ENCODE peak calls at places on chromosome 12, in seven cellular contexts. N is activated CD4-positive, alpha-beta T cell treated with anti-CD3 and anti-CD28 coated beads, Interleukin-2, amount 50 U/mL, for 48 hours; G is ACHN; J is endothelial cell of umbilical vein; M is lower lobe of right lung; F is lower leg skin; W is AG04449. B is an unnamed sample.

GRCh38 chr12:72234871-72235270 is 37.3 kb upstream of the TRHDE start:
- DNase-seq in N (no peak), G (no peak), J (no peak), M (no peak), F (no peak), W (no peak), B (no peak)

GRCh38 chr12:90061834-90062233 is 353.2 kb upstream of the ATP2B1 start:
- DNase-seq in N (no peak), G (no peak), J (peak), M (no peak), F (no peak), W (no peak), B (no peak)

GRCh38 chr12:110913119-110914056 is 7.0 kb downstream of the MYL2 start:
- DNase-seq in N (no peak), G (no peak), J (no peak), M (no peak), F (no peak), W (no peak), B (no peak)

GRCh38 chr12:15928345-15928744 is 17.2 kb downstream of the DERA start:
- DNase-seq in N (no peak), G (peak), J (peak), M (no peak), F (no peak), W (peak), B (peak)

GRCh38 chr12:64691227-64691792 is 67.9 kb downstream of the GNS start:
- DNase-seq in N (no peak), G (no peak), J (no peak), M (no peak), F (no peak), W (no peak), B (no peak)

GRCh38 chr12:7156259-7157197 is 26.4 kb downstream of the CLSTN3 start:
- DNase-seq in N (no peak), G (no peak), J (no peak), M (no peak), F (no peak), W (no peak), B (no peak)

GRCh38 chr12:66851134-66851533 is 172.3 kb upstream of the GRIP1 start:
- DNase-seq in N (no peak), G (no peak), J (no peak), M (no peak), F (no peak), W (no peak), B (no peak)

GRCh38 chr12:107730942-107731341 is 30.0 kb downstream of the PRDM4 start:
- DNase-seq in N (no peak), G (no peak), J (no peak), M (no peak), F (no peak), W (no peak), B (no peak)

GRCh38 chr12:114045333-114045732 is 79.2 kb upstream of the RBM19 start:
- DNase-seq in N (no peak), G (no peak), J (no peak), M (no peak), F (no peak), W (no peak), B (no peak)

GRCh38 chr12:113040722-113041168 is 15.8 kb upstream of the DTX1 start:
- DNase-seq in N (no peak), G (peak), J (peak), M (peak), F (peak), W (no peak), B (peak)

GRCh38 chr12:42237853-42238239 is 202 bp downstream of the YAF2 start:
- DNase-seq in N (no peak), G (no peak), J (no peak), M (peak), F (no peak), W (no peak), B (no peak)

GRCh38 chr12:81147286-81147919 is 69.5 kb downstream of the ACSS3 start:
- DNase-seq in N (no peak), G (no peak), J (no peak), M (no peak), F (no peak), W (no peak), B (no peak)

GRCh38 chr12:26611598-26611997 is 221.4 kb downstream of the ITPR2 start:
- DNase-seq in N (no peak), G (no peak), J (no peak), M (no peak), F (no peak), W (no peak), B (no peak)

GRCh38 chr12:101298426-101298825 is 18.5 kb downstream of the UTP20 start:
- DNase-seq in N (no peak), G (no peak), J (no peak), M (no peak), F (no peak), W (no peak), B (no peak)

GRCh38 chr12:96195845-96196451 is 1.8 kb downstream of the ELK3 start:
- DNase-seq in N (peak), G (peak), J (peak), M (no peak), F (no peak), W (no peak), B (no peak)

GRCh38 chr12:49982246-49983229 is 9.8 kb downstream of the AQP6 start:
- DNase-seq in N (no peak), G (no peak), J (no peak), M (no peak), F (no peak), W (no peak), B (no peak)

GRCh38 chr12:75505706-75506312 is 5.6 kb downstream of the KRR1 start:
- DNase-seq in N (no peak), G (peak), J (peak), M (no peak), F (no peak), W (no peak), B (no peak)

GRCh38 chr12:41151789-41152188 is 36.3 kb upstream of the PDZRN4 start:
- DNase-seq in N (no peak), G (no peak), J (no peak), M (no peak), F (no peak), W (no peak), B (no peak)